ENCODE peak calls at places on chromosomes 3 and 15, in five cellular contexts. One of them, this sample, is unnamed.

GRCh38 chr15:62344806-62345539 is 179.9 kb upstream of the C2CD4B start:
- DNase-seq in IMR-90: peak; percentile 58
- DNase-seq in mesenchymal stem cell: peak; percentile 67
- DNase-seq in H1: peak; percentile 60
- DNase-seq in trophoblast cell: peak; percentile 84
- DNase-seq in this sample: peak; percentile 68

GRCh38 chr15:36903922-36904479 is 196.3 kb downstream of the MEIS2 start:
- DNase-seq in IMR-90: no peak
- DNase-seq in mesenchymal stem cell: peak; percentile 21
- DNase-seq in H1: no peak
- DNase-seq in trophoblast cell: no peak
- DNase-seq in this sample: no peak

GRCh38 chr3:22779737-22780136 is 423.4 kb upstream of the UBE2E2 start:
- DNase-seq in IMR-90: no peak
- DNase-seq in mesenchymal stem cell: no peak
- DNase-seq in H1: no peak
- DNase-seq in trophoblast cell: peak; percentile 95
- DNase-seq in this sample: no peak

GRCh38 chr3:44992555-44993470 is 16.8 kb downstream of the EXOSC7 start:
- DNase-seq in IMR-90: no peak
- DNase-seq in mesenchymal stem cell: peak; percentile 47
- DNase-seq in H1: no peak
- DNase-seq in trophoblast cell: peak; percentile 70
- DNase-seq in this sample: no peak

GRCh38 chr3:122064318-122064717 is 9.2 kb downstream of the CD86 start:
- DNase-seq in IMR-90: no peak
- DNase-seq in mesenchymal stem cell: no peak
- DNase-seq in H1: no peak
- DNase-seq in trophoblast cell: no peak
- DNase-seq in this sample: no peak

GRCh38 chr15:67761343-67761742 is 64.0 kb upstream of the SKOR1 start:
- DNase-seq in IMR-90: no peak
- DNase-seq in mesenchymal stem cell: no peak
- DNase-seq in H1: no peak
- DNase-seq in trophoblast cell: no peak
- DNase-seq in this sample: no peak

GRCh38 chr3:13621381-13622221 is 72.7 kb downstream of the FBLN2 start:
- DNase-seq in IMR-90: no peak
- DNase-seq in mesenchymal stem cell: no peak
- DNase-seq in H1: no peak
- DNase-seq in trophoblast cell: no peak
- DNase-seq in this sample: no peak

GRCh38 chr3:109356442-109357155 is 19.3 kb upstream of the DPPA4 start:
- DNase-seq in IMR-90: no peak
- DNase-seq in mesenchymal stem cell: no peak
- DNase-seq in H1: peak; percentile 21
- DNase-seq in trophoblast cell: no peak
- DNase-seq in this sample: no peak

GRCh38 chr15:72782993-72783562 is 480 bp downstream of the ADPGK start:
- DNase-seq in IMR-90: peak; percentile 27
- DNase-seq in mesenchymal stem cell: peak; percentile 88
- DNase-seq in H1: no peak
- DNase-seq in trophoblast cell: peak; percentile 44
- DNase-seq in this sample: no peak

GRCh38 chr3:46578973-46579755 is 13.1 kb upstream of the LRRC2 start:
- DNase-seq in IMR-90: no peak
- DNase-seq in mesenchymal stem cell: no peak
- DNase-seq in H1: no peak
- DNase-seq in trophoblast cell: no peak
- DNase-seq in this sample: no peak

GRCh38 chr3:32454731-32455608 is 47.7 kb downstream of the CMTM6 start:
- DNase-seq in IMR-90: peak; percentile 16
- DNase-seq in mesenchymal stem cell: no peak
- DNase-seq in H1: no peak
- DNase-seq in trophoblast cell: no peak
- DNase-seq in this sample: no peak

GRCh38 chr15:69315402-69316110 is 16.8 kb downstream of the PAQR5 start:
- DNase-seq in IMR-90: no peak
- DNase-seq in mesenchymal stem cell: no peak
- DNase-seq in H1: no peak
- DNase-seq in trophoblast cell: no peak
- DNase-seq in this sample: no peak

GRCh38 chr3:139629033-139629432 is 48.7 kb downstream of the NMNAT3 start:
- DNase-seq in IMR-90: peak; percentile 2
- DNase-seq in mesenchymal stem cell: no peak
- DNase-seq in H1: no peak
- DNase-seq in trophoblast cell: peak; percentile 21
- DNase-seq in this sample: no peak

GRCh38 chr15:68781766-68782588 is 38.7 kb downstream of the ANP32A start:
- DNase-seq in IMR-90: no peak
- DNase-seq in mesenchymal stem cell: no peak
- DNase-seq in H1: no peak
- DNase-seq in trophoblast cell: no peak
- DNase-seq in this sample: no peak

GRCh38 chr3:36843065-36844051 is 79.0 kb upstream of the DCLK3 start:
- DNase-seq in IMR-90: peak; percentile 23
- DNase-seq in mesenchymal stem cell: peak; percentile 34
- DNase-seq in H1: peak; percentile 69
- DNase-seq in trophoblast cell: peak; percentile 61
- DNase-seq in this sample: peak; percentile 20

GRCh38 chr15:50685191-50685975 is 1.2 kb downstream of the TRPM7 start:
- DNase-seq in IMR-90: peak; percentile 32
- DNase-seq in mesenchymal stem cell: peak; percentile 34
- DNase-seq in H1: no peak
- DNase-seq in trophoblast cell: no peak
- DNase-seq in this sample: no peak

GRCh38 chr3:114376091-114376490 is 82.3 kb downstream of the TIGIT start:
- DNase-seq in IMR-90: no peak
- DNase-seq in mesenchymal stem cell: no peak
- DNase-seq in H1: no peak
- DNase-seq in trophoblast cell: peak; percentile 10
- DNase-seq in this sample: no peak

GRCh38 chr3:32443471-32443870 is 51.8 kb downstream of the CMTM7 start:
- DNase-seq in IMR-90: peak; percentile 71
- DNase-seq in mesenchymal stem cell: peak; percentile 34
- DNase-seq in H1: no peak
- DNase-seq in trophoblast cell: peak; percentile 96
- DNase-seq in this sample: no peak

GRCh38 chr15:78685157-78685830 is 44.3 kb upstream of the CHRNB4 start:
- DNase-seq in IMR-90: no peak
- DNase-seq in mesenchymal stem cell: no peak
- DNase-seq in H1: no peak
- DNase-seq in trophoblast cell: no peak
- DNase-seq in this sample: no peak

DNA sequence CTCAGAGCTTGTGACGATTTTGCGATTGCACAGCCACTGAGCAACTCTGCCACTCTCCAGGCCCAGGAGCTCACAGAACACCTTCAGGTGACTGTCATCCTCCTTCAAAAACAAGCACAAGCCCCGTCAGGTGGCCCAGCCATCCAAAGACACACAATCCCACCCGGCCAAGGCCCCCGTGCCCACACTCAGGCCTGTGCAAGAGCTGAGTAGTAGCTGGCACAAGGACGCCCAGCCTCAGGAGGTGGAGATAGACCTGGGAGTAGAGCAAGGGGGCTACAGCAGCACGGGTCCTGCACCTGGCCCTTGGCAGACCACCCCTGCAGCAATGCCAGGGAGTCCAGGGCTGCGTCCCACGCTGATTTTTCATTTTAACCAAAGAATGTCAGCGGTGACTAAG is 34.6 kb downstream of the MYO5C start:
- DNase-seq in IMR-90: no peak
- DNase-seq in mesenchymal stem cell: no peak
- DNase-seq in H1: no peak
- DNase-seq in trophoblast cell: no peak
- DNase-seq in this sample: no peak
- H3K14ac ChIP-seq in IMR-90: peak overlapping the region; percentile 29
- H3K14ac ChIP-seq in mesenchymal stem cell: no peak overlapping the region
- H3K14ac ChIP-seq in H1: no peak overlapping the region
- H3K14ac ChIP-seq in trophoblast cell: peak overlapping the region; percentile 62
- H3K14ac ChIP-seq in this sample: peak overlapping the region; percentile 56

GRCh38 chr3:172609750-172610149 is 86.5 kb upstream of the TNFSF10 start:
- DNase-seq in IMR-90: no peak
- DNase-seq in mesenchymal stem cell: no peak
- DNase-seq in H1: no peak
- DNase-seq in trophoblast cell: no peak
- DNase-seq in this sample: no peak

GRCh38 chr3:172608575-172608974 is 85.3 kb upstream of the TNFSF10 start:
- DNase-seq in IMR-90: no peak
- DNase-seq in mesenchymal stem cell: no peak
- DNase-seq in H1: no peak
- DNase-seq in trophoblast cell: no peak
- DNase-seq in this sample: no peak

GRCh38 chr3:172604895-172605646 is 81.8 kb upstream of the TNFSF10 start:
- DNase-seq in IMR-90: no peak
- DNase-seq in mesenchymal stem cell: no peak
- DNase-seq in H1: no peak
- DNase-seq in trophoblast cell: no peak
- DNase-seq in this sample: no peak

GRCh38 chr3:172606021-172606420 is 82.8 kb upstream of the TNFSF10 start:
- DNase-seq in IMR-90: peak; percentile 63
- DNase-seq in mesenchymal stem cell: no peak
- DNase-seq in H1: no peak
- DNase-seq in trophoblast cell: no peak
- DNase-seq in this sample: no peak

DNA sequence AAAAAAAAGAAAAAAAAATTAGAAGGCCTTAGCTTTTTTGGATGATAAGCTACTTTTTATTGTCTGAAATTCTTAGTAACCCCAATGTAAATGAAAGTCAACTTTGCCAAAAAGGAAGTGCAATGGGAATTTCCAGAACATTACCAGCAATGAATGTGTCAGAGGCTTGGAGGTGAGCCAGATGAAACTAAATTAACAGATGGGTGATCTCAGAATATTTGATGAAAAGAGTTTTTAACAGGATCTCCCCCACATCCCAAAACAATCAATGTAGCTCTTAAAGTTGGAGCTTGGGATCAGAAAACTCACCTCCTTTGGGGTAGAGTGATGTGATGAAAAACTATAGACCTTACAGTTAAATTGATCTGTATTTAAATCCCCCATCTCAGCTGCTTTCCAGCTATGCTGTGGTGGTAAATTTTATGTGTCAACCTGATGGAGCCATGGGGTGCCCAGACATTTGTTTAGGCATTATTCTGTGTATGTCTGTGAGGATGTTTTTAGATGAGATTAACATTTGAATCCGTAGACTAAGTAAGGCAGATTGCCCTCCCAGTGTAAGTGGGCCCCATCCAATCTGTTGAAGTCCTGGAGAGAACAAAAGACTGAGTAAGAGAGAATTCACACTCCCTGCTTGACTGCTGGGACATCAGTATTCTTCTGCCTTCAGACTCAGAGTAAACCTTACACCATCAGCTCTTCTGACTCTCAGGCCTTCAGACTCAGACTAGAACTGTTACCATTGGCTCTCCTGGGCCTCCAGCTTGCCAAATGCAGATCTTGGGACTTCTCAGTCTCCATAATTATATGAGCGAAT is 84.3 kb upstream of the TNFSF10 start:
- DNase-seq in IMR-90: peak; percentile 92
- DNase-seq in mesenchymal stem cell: peak; percentile 53
- DNase-seq in H1: peak; percentile 29
- DNase-seq in trophoblast cell: peak; percentile 28
- DNase-seq in this sample: no peak
- H3K4me3 ChIP-seq in IMR-90: no peak overlapping the region
- H3K4me3 ChIP-seq in mesenchymal stem cell: no peak overlapping the region
- H3K4me3 ChIP-seq in H1: no peak overlapping the region
- H3K4me3 ChIP-seq in trophoblast cell: no peak overlapping the region
- H3K4me3 ChIP-seq in this sample: no peak overlapping the region

DNA sequence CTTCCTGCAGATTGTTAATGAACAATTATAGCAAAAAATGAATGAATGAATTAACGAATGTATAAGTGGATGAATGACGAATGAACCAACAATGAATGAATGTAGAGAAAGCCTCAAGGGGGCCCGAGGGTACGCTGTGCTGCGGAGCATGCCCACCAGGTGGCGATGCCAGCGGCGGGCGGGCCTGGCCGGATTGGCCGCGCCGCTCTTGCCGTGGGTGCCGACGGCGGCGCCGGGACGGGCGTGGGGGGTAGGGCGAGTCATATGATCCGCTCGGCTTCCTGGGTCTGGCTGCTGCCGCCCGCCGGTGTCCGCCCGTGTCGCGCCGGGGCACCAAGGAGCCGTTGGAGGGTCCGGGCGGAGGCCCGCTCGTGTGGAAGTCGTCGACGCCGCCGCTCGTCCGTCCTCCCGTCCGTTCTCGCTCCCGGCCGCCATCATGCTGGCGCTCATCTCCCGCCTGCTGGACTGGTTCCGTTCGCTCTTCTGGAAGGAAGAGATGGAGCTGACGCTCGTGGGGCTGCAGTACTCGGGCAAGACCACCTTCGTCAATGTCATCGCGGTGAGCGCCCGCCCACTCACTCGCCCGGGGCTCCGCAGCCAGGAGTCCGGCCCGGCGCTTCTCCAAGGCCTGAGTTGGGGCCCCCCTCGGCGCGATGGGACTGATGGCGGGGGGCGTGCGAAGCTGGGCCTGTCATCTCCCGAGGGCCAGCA is at the start of gene ARL8B:
- DNase-seq in IMR-90: peak; percentile 83
- DNase-seq in mesenchymal stem cell: peak; percentile 90
- DNase-seq in H1: peak; percentile 29
- DNase-seq in trophoblast cell: peak; percentile 97
- DNase-seq in this sample: peak; percentile 74
- H2AFZ ChIP-seq in IMR-90: peak within 1 kb of the TSS; percentile 97
- H2AFZ ChIP-seq in mesenchymal stem cell: peak within 1 kb of the TSS; percentile 76
- H2AFZ ChIP-seq in H1: peak within 1 kb of the TSS; percentile 24
- H2AFZ ChIP-seq in trophoblast cell: peak within 1 kb of the TSS; percentile 85
- H2AFZ ChIP-seq in this sample: peak within 1 kb of the TSS; percentile 95

GRCh38 chr3:42214565-42215283 is 51.3 kb downstream of the CCK start:
- DNase-seq in IMR-90: peak; percentile 68
- DNase-seq in mesenchymal stem cell: peak; percentile 37
- DNase-seq in H1: no peak
- DNase-seq in trophoblast cell: no peak
- DNase-seq in this sample: no peak

GRCh38 chr3:42214064-42214463 is 51.9 kb downstream of the CCK start:
- DNase-seq in IMR-90: no peak
- DNase-seq in mesenchymal stem cell: no peak
- DNase-seq in H1: no peak
- DNase-seq in trophoblast cell: no peak
- DNase-seq in this sample: no peak

GRCh38 chr3:42216302-42216701 is 49.7 kb downstream of the CCK start:
- DNase-seq in IMR-90: no peak
- DNase-seq in mesenchymal stem cell: no peak
- DNase-seq in H1: no peak
- DNase-seq in trophoblast cell: no peak
- DNase-seq in this sample: no peak

GRCh38 chr3:42210731-42211130 is 55.3 kb downstream of the CCK start:
- DNase-seq in IMR-90: no peak
- DNase-seq in mesenchymal stem cell: no peak
- DNase-seq in H1: no peak
- DNase-seq in trophoblast cell: no peak
- DNase-seq in this sample: no peak

DNA sequence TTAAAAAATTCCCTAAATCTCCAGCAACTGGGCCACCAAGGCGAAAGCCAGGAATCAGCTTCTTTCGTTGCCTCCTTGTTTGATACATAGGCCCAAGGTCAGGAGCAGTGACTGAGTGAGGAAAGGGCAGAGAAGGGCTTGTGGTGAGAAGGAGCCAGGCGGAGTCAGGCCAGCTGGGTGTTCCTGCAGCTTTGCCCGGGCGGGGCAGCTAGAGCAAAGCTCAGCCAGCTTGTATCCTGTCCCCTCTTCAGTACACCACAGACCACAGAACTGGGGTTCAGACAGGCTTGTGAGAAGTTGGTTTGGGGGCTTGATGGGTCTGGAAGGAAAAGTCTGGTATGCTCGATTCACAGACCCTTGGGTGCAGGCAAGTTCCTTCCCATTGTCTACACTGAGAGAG is 52.6 kb downstream of the CCK start:
- DNase-seq in IMR-90: no peak
- DNase-seq in mesenchymal stem cell: no peak
- DNase-seq in H1: no peak
- DNase-seq in trophoblast cell: no peak
- DNase-seq in this sample: no peak
- H3K14ac ChIP-seq in IMR-90: no peak overlapping the region
- H3K14ac ChIP-seq in mesenchymal stem cell: no peak overlapping the region
- H3K14ac ChIP-seq in H1: no peak overlapping the region
- H3K14ac ChIP-seq in trophoblast cell: no peak overlapping the region
- H3K14ac ChIP-seq in this sample: no peak overlapping the region